ENCODE peak calls at places on chromosomes 4 and X, in ten cellular contexts. D is mammary epithelial cell; B is psoas muscle; H is GM13976; A is ovary; M is AG04450; S is fibroblast of lung; Q is sigmoid colon; P is CD8-positive, alpha-beta T cell; U is CD4-positive, alpha-beta T cell. L is an unnamed sample.

GRCh38 chr4:123995939-123996338 is 599.3 kb downstream of the SPRY1 start:
- DNase-seq in D (peak), B (no peak), H (no peak), A (no peak), M (peak), S (peak), Q (no peak), P (no peak), U (no peak), L (no peak)

GRCh38 chr4:108043536-108043935 is 53.8 kb downstream of the HADH start:
- DNase-seq in D (no peak), B (no peak), H (no peak), A (no peak), M (no peak), S (no peak), Q (no peak), P (no peak), U (no peak), L (no peak)

GRCh38 chrX:101708180-101708579 is 48.5 kb upstream of the ARMCX2 start:
- DNase-seq in D (no peak), B (no peak), H (no peak), A (no peak), M (no peak), S (no peak), Q (no peak), P (no peak), U (no peak), L (no peak)

GRCh38 chr4:141462361-141462760 is 174.0 kb upstream of the IL15 start:
- DNase-seq in D (peak), B (no peak), H (no peak), A (no peak), M (no peak), S (no peak), Q (no peak), P (no peak), U (no peak), L (no peak)

GRCh38 chr4:145061325-145061920 is 36.6 kb downstream of the ANAPC10 start:
- DNase-seq in D (peak), B (no peak), H (peak), A (no peak), M (peak), S (peak), Q (no peak), P (no peak), U (no peak), L (no peak)

GRCh38 chr4:143344774-143345173 is 8.1 kb downstream of the GAB1 start:
- DNase-seq in D (no peak), B (no peak), H (no peak), A (no peak), M (no peak), S (peak), Q (no peak), P (no peak), U (no peak), L (no peak)

GRCh38 chr4:181146031-181146430 is 1097.2 kb upstream of the TENM3 start:
- DNase-seq in D (no peak), B (no peak), H (no peak), A (no peak), M (no peak), S (no peak), Q (no peak), P (no peak), U (no peak), L (no peak)

GRCh38 chr4:40722576-40723161 is 27.1 kb upstream of the NSUN7 start:
- DNase-seq in D (no peak), B (no peak), H (peak), A (no peak), M (no peak), S (no peak), Q (no peak), P (no peak), U (no peak), L (no peak)

GRCh38 chrX:10615931-10616780 is 4.2 kb downstream of the MID1 start:
- DNase-seq in D (no peak), B (no peak), H (peak), A (peak), M (no peak), S (peak), Q (peak), P (no peak), U (no peak), L (no peak)

GRCh38 chr4:26451597-26451996 is 38.7 kb downstream of the CCKAR start:
- DNase-seq in D (no peak), B (no peak), H (no peak), A (no peak), M (no peak), S (peak), Q (no peak), P (no peak), U (no peak), L (no peak)

GRCh38 chr4:31175242-31175910 is 455.2 kb downstream of the PCDH7 start:
- DNase-seq in D (peak), B (no peak), H (no peak), A (no peak), M (no peak), S (peak), Q (no peak), P (no peak), U (no peak), L (no peak)

GRCh38 chr4:152259866-152260265 is 276.0 kb downstream of the FBXW7 start:
- DNase-seq in D (peak), B (no peak), H (no peak), A (no peak), M (no peak), S (peak), Q (no peak), P (no peak), U (no peak), L (no peak)

GRCh38 chrX:39633293-39633692 is 464.5 kb downstream of the BCOR start:
- DNase-seq in D (peak), B (no peak), H (no peak), A (no peak), M (no peak), S (peak), Q (no peak), P (no peak), U (no peak), L (no peak)

GRCh38 chr4:80201326-80202151 is 4.2 kb downstream of the PRDM8 start:
- DNase-seq in D (no peak), B (no peak), H (no peak), A (peak), M (no peak), S (peak), Q (no peak), P (peak), U (peak), L (no peak)

GRCh38 chr4:87007345-87008181 is 72.8 kb downstream of the AFF1 start:
- DNase-seq in D (peak), B (peak), H (no peak), A (peak), M (no peak), S (peak), Q (peak), P (peak), U (peak), L (no peak)

GRCh38 chr4:125481334-125481733 is 166.6 kb downstream of the FAT4 start:
- DNase-seq in D (no peak), B (no peak), H (no peak), A (no peak), M (no peak), S (no peak), Q (no peak), P (no peak), U (no peak), L (no peak)

GRCh38 chrX:13898603-13899002 is 81.7 kb upstream of the GPM6B start:
- DNase-seq in D (peak), B (no peak), H (no peak), A (no peak), M (no peak), S (peak), Q (no peak), P (no peak), U (no peak), L (no peak)

GRCh38 chr4:111215755-111216154 is 592.9 kb upstream of the PITX2 start:
- DNase-seq in D (no peak), B (no peak), H (no peak), A (no peak), M (no peak), S (no peak), Q (no peak), P (no peak), U (no peak), L (no peak)

GRCh38 chr4:157045507-157046127 is 30.3 kb upstream of the GLRB start:
- DNase-seq in D (peak), B (no peak), H (peak), A (peak), M (peak), S (peak), Q (peak), P (no peak), U (no peak), L (no peak)

GRCh38 chr4:138982754-138983153 is 32.8 kb upstream of the NOCT start:
- DNase-seq in D (no peak), B (no peak), H (no peak), A (no peak), M (no peak), S (no peak), Q (no peak), P (no peak), U (no peak), L (no peak)

GRCh38 chr4:8024073-8024786 is 84.6 kb upstream of the AFAP1 start:
- DNase-seq in D (no peak), B (no peak), H (no peak), A (no peak), M (no peak), S (no peak), Q (no peak), P (no peak), U (no peak), L (no peak)

GRCh38 chr4:73964862-73965611 is 16.8 kb downstream of the PF4 start:
- DNase-seq in D (no peak), B (no peak), H (no peak), A (no peak), M (no peak), S (no peak), Q (no peak), P (no peak), U (no peak), L (no peak)

GRCh38 chr4:56276547-56276946 is 110.7 kb downstream of the AASDH start:
- DNase-seq in D (peak), B (no peak), H (no peak), A (no peak), M (no peak), S (peak), Q (no peak), P (no peak), U (no peak), L (no peak)

GRCh38 chrX:85309717-85310116 is 65.9 kb downstream of the ZNF711 start:
- DNase-seq in D (no peak), B (no peak), H (no peak), A (no peak), M (no peak), S (no peak), Q (no peak), P (no peak), U (no peak), L (no peak)

GRCh38 chrX:100829730-100830129 is 9.5 kb downstream of the CSTF2 start:
- DNase-seq in D (peak), B (no peak), H (no peak), A (no peak), M (no peak), S (peak), Q (no peak), P (no peak), U (no peak), L (no peak)

GRCh38 chr4:20506827-20507226 is 193.4 kb upstream of the PACRGL start:
- DNase-seq in D (peak), B (no peak), H (no peak), A (no peak), M (no peak), S (peak), Q (no peak), P (no peak), U (no peak), L (no peak)

GRCh38 chr4:109233585-109233984 is 68.9 kb downstream of the COL25A1 start:
- DNase-seq in D (no peak), B (no peak), H (no peak), A (no peak), M (no peak), S (no peak), Q (no peak), P (no peak), U (no peak), L (no peak)

GRCh38 chrX:57752866-57753265 is 72.8 kb upstream of the NLRP2B start:
- DNase-seq in D (no peak), B (no peak), H (no peak), A (no peak), M (no peak), S (no peak), Q (no peak), P (no peak), U (no peak), L (no peak)

GRCh38 chr4:17059192-17059634 is 160.8 kb upstream of the LDB2 start:
- DNase-seq in D (no peak), B (peak), H (no peak), A (peak), M (peak), S (no peak), Q (no peak), P (no peak), U (no peak), L (no peak)

GRCh38 chr4:7160951-7161440 is 31.3 kb upstream of the SORCS2 start:
- DNase-seq in D (no peak), B (peak), H (no peak), A (no peak), M (no peak), S (no peak), Q (peak), P (no peak), U (no peak), L (no peak)

GRCh38 chr4:10100734-10101216 is 15.8 kb downstream of the WDR1 start:
- DNase-seq in D (no peak), B (no peak), H (no peak), A (no peak), M (no peak), S (no peak), Q (peak), P (peak), U (no peak), L (no peak)

GRCh38 chr4:107468812-107469211 is 251.2 kb downstream of the PAPSS1 start:
- DNase-seq in D (no peak), B (no peak), H (no peak), A (no peak), M (no peak), S (no peak), Q (no peak), P (no peak), U (no peak), L (no peak)

GRCh38 chr4:161916010-161916409 is 247.8 kb downstream of the FSTL5 start:
- DNase-seq in D (no peak), B (no peak), H (no peak), A (no peak), M (no peak), S (no peak), Q (no peak), P (no peak), U (no peak), L (no peak)

GRCh38 chr4:67393699-67394281 is 151.5 kb downstream of the CENPC start:
- DNase-seq in D (peak), B (no peak), H (peak), A (no peak), M (peak), S (peak), Q (no peak), P (peak), U (no peak), L (no peak)

GRCh38 chr4:41334182-41334581 is 77.5 kb downstream of the UCHL1 start:
- DNase-seq in D (peak), B (no peak), H (no peak), A (no peak), M (no peak), S (no peak), Q (no peak), P (no peak), U (no peak), L (no peak)

GRCh38 chr4:152536545-152537182 is 772 bp upstream of the FBXW7 start:
- DNase-seq in D (peak), B (no peak), H (peak), A (no peak), M (no peak), S (peak), Q (no peak), P (no peak), U (peak), L (no peak)

GRCh38 chr4:88880501-88881226 is 176.3 kb downstream of the FAM13A start:
- DNase-seq in D (no peak), B (no peak), H (no peak), A (no peak), M (no peak), S (no peak), Q (no peak), P (no peak), U (no peak), L (no peak)

GRCh38 chr4:128517739-128518510 is 230.3 kb upstream of the PGRMC2 start:
- DNase-seq in D (peak), B (peak), H (peak), A (peak), M (peak), S (peak), Q (peak), P (no peak), U (no peak), L (no peak)

GRCh38 chrX:107565916-107566602 is 62.3 kb upstream of the PRPS1 start:
- DNase-seq in D (peak), B (no peak), H (no peak), A (no peak), M (no peak), S (peak), Q (no peak), P (no peak), U (no peak), L (no peak)

GRCh38 chr4:14313757-14314156 is 686.2 kb upstream of the BOD1L1 start:
- DNase-seq in D (no peak), B (no peak), H (no peak), A (no peak), M (no peak), S (no peak), Q (no peak), P (no peak), U (no peak), L (no peak)

GRCh38 chr4:14309429-14309828 is 681.9 kb upstream of the BOD1L1 start:
- DNase-seq in D (no peak), B (no peak), H (no peak), A (no peak), M (no peak), S (no peak), Q (no peak), P (no peak), U (no peak), L (no peak)

GRCh38 chr4:14317351-14317750 is 684.9 kb upstream of the CPEB2 start:
- DNase-seq in D (no peak), B (no peak), H (no peak), A (no peak), M (no peak), S (no peak), Q (no peak), P (no peak), U (no peak), L (no peak)

DNA sequence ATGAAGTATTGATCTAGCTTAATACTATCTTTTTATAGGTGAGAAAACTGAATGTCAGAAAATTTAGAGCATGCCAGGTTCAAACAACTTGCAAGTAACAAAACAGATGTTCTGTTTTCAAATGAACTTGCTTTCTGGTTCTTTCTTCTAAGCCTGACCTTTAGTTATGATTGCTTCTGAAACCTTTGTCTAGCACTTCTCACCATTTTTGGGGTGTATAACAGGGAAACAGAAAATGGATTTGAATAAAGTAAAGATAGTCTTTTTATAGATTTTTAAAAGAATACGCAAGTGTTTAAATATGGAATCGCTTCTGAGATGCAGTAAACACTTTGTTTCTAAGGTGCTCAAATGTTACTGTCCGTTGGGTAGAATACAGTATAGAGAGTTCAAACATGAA is 687.2 kb upstream of the CPEB2 start:
- DNase-seq in D (no peak), B (no peak), H (no peak), A (no peak), M (no peak), S (no peak), Q (no peak), P (no peak), U (no peak), L (no peak)
- TF ChIP-seq CTCF in D (no peak), B (no peak), H (no peak), A (no peak), M (no peak), S (no peak), Q (no peak), P (no peak), U (no peak), L (no peak)

GRCh38 chrX:48919947-48920712 is 1.3 kb upstream of the PIM2 start:
- DNase-seq in D (no peak), B (no peak), H (no peak), A (no peak), M (no peak), S (no peak), Q (no peak), P (no peak), U (no peak), L (no peak)
- TF ChIP-seq CTCF in D (no peak), B (no peak), H (no peak), A (no peak), M (no peak), S (no peak), Q (no peak), P (no peak), U (no peak), L (no peak)

GRCh38 chrX:52270453-52271116 is 85.9 kb downstream of the MAGED4 start:
- DNase-seq in D (no peak), B (no peak), H (no peak), A (no peak), M (no peak), S (no peak), Q (no peak), P (no peak), U (no peak), L (no peak)

GRCh38 chrX:52265713-52266112 is 81.0 kb downstream of the MAGED4 start:
- DNase-seq in D (no peak), B (no peak), H (no peak), A (no peak), M (no peak), S (no peak), Q (no peak), P (no peak), U (no peak), L (no peak)

GRCh38 chrX:52271212-52271611 is 86.5 kb downstream of the MAGED4 start:
- DNase-seq in D (peak), B (no peak), H (no peak), A (no peak), M (no peak), S (no peak), Q (no peak), P (no peak), U (no peak), L (no peak)
- TF ChIP-seq CTCF in D (peak), B (no peak), H (peak), A (no peak), M (peak), S (peak), Q (no peak), P (no peak), U (no peak), L (no peak)

GRCh38 chr4:98544141-98544817 is 114.1 kb downstream of the TSPAN5 start:
- DNase-seq in D (no peak), B (no peak), H (no peak), A (no peak), M (no peak), S (no peak), Q (no peak), P (no peak), U (no peak), L (no peak)

GRCh38 chr4:98544818-98545399 is 113.5 kb downstream of the TSPAN5 start:
- DNase-seq in D (no peak), B (no peak), H (no peak), A (no peak), M (no peak), S (no peak), Q (no peak), P (no peak), U (no peak), L (no peak)

GRCh38 chr4:98542011-98542410 is 116.4 kb downstream of the TSPAN5 start:
- DNase-seq in D (no peak), B (no peak), H (no peak), A (no peak), M (no peak), S (no peak), Q (no peak), P (no peak), U (no peak), L (no peak)

DNA sequence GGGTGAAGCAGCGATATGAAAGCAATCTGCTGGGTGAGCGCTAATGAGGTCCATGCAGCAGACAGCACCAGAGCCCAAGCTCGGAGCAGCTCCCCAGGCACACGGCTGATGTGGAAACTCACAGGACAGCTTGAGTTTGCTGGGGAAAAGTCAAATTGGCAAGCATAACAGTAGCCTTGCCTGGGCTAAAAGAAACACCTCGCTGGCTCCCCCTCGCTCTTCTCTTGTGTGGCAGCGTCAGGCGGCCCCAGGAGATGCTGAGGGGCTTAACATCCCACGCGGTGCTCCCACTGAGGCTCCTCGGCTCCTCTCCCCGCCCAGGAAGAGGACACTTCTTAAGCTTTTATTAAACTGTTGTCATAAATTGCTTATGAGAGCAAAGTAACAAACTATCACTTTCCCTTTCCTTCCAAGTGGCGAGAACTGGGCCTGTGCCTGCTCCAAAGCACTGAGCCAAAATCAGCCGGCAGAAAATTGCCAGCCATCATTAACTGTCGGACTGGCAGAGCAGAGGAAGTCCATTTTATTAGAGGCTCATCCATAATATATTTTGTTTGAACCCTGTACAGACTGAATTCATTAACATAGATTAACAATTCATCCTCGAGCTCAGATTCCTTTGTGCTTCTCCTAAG is 111.4 kb downstream of the TSPAN5 start:
- DNase-seq in D (peak), B (no peak), H (no peak), A (peak), M (no peak), S (peak), Q (peak), P (no peak), U (no peak), L (no peak)
- TF ChIP-seq CTCF in D (no peak), B (no peak), H (no peak), A (no peak), M (peak), S (no peak), Q (no peak), P (no peak), U (no peak), L (no peak)

GRCh38 chr4:53346920-53347852 is 18.7 kb downstream of the SCFD2 start:
- DNase-seq in D (peak), B (no peak), H (no peak), A (no peak), M (no peak), S (peak), Q (no peak), P (no peak), U (no peak), L (no peak)
- TF ChIP-seq CTCF in D (no peak), B (no peak), H (no peak), A (no peak), M (peak), S (no peak), Q (no peak), P (no peak), U (no peak), L (no peak)

L was measured in activated B cell treated with CpG ODN at 0.5 μM for 24 hours.